ENCODE peak calls at places on chromosome 17, in ten cellular contexts. V is colonic mucosa; F is mucosa of descending colon; N is prostate gland; G is GM06990; K is uterus; M is tibial artery; U is CD8-positive, alpha-beta T cell; S is H1; C is adrenal gland. J is an unnamed sample.

GRCh38 chr17:66192378-66192687 is 400 bp upstream of the CEP112 start:
- DNase-seq in F (no peak), V (no peak), C (no peak), U (no peak), M (no peak), G (no peak), S (no peak), N (no peak), K (no peak), J (no peak)

GRCh38 chr17:43591750-43592562 is 45.8 kb upstream of the ETV4 start:
- DNase-seq in S (no peak), F (peak; percentile 47), K (peak; percentile 87), V (peak; percentile 62), N (no peak), C (peak; percentile 28), M (peak; percentile 77), U (no peak), G (no peak), J (no peak)

GRCh38 chr17:79090503-79091372 is 16.1 kb downstream of the ENGASE start:
- DNase-seq in N (no peak), K (no peak), C (no peak), F (peak; percentile 43), U (no peak), G (no peak), S (no peak), M (no peak), V (no peak), J (no peak)

GRCh38 chr17:15384142-15384803 is 42.9 kb upstream of the TEKT3 start:
- DNase-seq in V (peak; percentile 50), M (peak; percentile 82), S (no peak), N (no peak), G (no peak), K (peak; percentile 37), F (peak; percentile 44), U (no peak), C (peak; percentile 42), J (no peak)

GRCh38 chr17:78709688-78710290 is 72.3 kb downstream of the CYTH1 start:
- DNase-seq in K (no peak), S (no peak), V (no peak), U (no peak), M (no peak), F (no peak), N (no peak), G (no peak), C (no peak), J (no peak)

GRCh38 chr17:75547091-75547490 is 21.6 kb downstream of the LLGL2 start:
- DNase-seq in C (no peak), M (no peak), U (no peak), F (no peak), K (no peak), V (no peak), N (peak; percentile 69), G (no peak), S (no peak), J (no peak)

GRCh38 chr17:44331249-44331760 is 6.7 kb upstream of the SLC25A39 start:
- DNase-seq in C (peak; percentile 75), M (peak; percentile 80), N (peak; percentile 63), S (peak; percentile 86), U (peak; percentile 75), V (peak; percentile 87), G (peak; percentile 57), F (peak; percentile 91), K (peak; percentile 72), J (no peak)

GRCh38 chr17:68592667-68593330 is 8.4 kb downstream of the FAM20A start:
- DNase-seq in V (no peak), K (peak; percentile 58), S (no peak), C (no peak), N (no peak), F (no peak), M (no peak), U (no peak), G (no peak), J (no peak)

GRCh38 chr17:8326591-8327583 is 12.8 kb upstream of the ODF4 start:
- DNase-seq in G (no peak), M (peak; percentile 38), V (no peak), F (peak; percentile 20), U (peak; percentile 12), S (peak; percentile 74), C (peak; percentile 47), K (no peak), N (no peak), J (no peak)

GRCh38 chr17:42411321-42411820 is 11.7 kb downstream of the CAVIN1 start:
- DNase-seq in V (no peak), K (no peak), F (no peak), C (no peak), G (no peak), N (no peak), U (no peak), M (peak; percentile 31), S (no peak), J (no peak)

GRCh38 chr17:18985475-18985874 is 19.1 kb downstream of the FAM83G start:
- DNase-seq in K (no peak), G (no peak), F (no peak), M (no peak), V (no peak), C (no peak), U (no peak), S (no peak), N (no peak), J (no peak)

GRCh38 chr17:37774508-37774907 is 29.6 kb upstream of the HNF1B start:
- DNase-seq in V (no peak), S (no peak), K (no peak), G (peak; percentile 77), M (no peak), F (no peak), U (no peak), N (no peak), C (no peak), J (no peak)

GRCh38 chr17:62981933-62982332 is 15.9 kb downstream of the TANC2 start:
- DNase-seq in M (no peak), F (no peak), S (no peak), C (no peak), G (no peak), K (no peak), N (no peak), V (no peak), U (no peak), J (no peak)

DNA sequence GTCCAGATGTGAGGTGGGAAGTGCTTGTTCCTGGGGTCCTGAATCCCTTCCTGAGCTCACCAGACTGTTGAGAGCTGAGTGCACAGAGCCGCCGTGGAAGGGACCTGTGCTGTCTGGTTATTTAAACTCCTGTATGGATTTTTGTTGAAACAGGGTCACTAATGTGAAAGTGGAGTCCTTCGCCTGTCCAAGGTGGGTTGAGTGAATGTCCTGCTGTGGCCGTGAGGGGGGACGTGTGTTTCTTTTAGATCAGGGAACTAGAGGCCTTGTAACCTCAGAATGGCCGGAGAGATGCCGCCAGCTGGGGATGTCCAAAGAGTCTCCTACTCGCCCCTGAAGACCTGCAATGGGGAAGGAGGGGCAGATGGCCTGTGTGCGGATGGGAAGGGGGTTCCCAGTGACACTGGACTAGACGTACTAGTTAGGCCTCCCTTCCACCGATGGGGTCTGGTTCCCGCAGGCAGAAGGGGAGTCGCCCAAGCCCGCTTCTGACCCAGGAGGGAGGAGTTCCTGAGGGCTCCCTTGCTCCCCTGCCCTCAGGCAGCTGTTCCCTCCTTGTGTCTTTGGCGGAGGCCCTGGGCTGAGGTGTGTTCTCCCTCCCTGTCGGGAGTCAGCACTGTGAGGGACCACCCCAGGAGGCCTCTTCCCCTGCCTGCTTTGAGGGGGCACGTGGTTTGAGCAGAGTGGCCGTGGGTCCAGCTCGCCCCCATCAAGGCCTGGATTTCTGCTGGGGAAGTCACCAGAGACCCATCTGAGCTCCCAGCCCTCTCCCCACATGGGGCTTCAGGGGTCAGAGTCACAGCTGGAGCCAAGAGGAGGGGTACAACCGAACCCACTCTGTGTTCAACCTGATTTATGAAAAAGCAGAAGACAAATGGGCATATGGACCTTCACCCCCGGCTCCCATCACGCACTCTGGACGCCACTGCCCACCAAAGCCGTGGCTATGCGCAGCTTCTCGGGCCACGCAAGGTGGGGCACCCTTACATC is 30.9 kb downstream of the OR1D5 start:
- DNase-seq in C (peak; percentile 9), M (no peak), S (peak; percentile 39), G (no peak), U (no peak), K (no peak), V (no peak), N (no peak), F (no peak), J (no peak)
- H3K36me3 ChIP-seq in C (no peaks in the 10 kb centered on the region), M (peaks cover 3% of the 10 kb centered on the region), S (no peaks in the 10 kb centered on the region), G (no peaks in the 10 kb centered on the region), U (no peaks in the 10 kb centered on the region), K (no peaks in the 10 kb centered on the region), V (no peaks in the 10 kb centered on the region), N (no peaks in the 10 kb centered on the region), F (no peaks in the 10 kb centered on the region), J (no peaks in the 10 kb centered on the region)

GRCh38 chr17:48576479-48577309 is 1.5 kb downstream of the HOXB4 start:
- DNase-seq in F (no peak), S (no peak), M (no peak), U (no peak), K (no peak), N (no peak), G (no peak), C (no peak), V (no peak), J (no peak)

GRCh38 chr17:48577330-48577945 is 712 bp downstream of the HOXB4 start:
- DNase-seq in C (peak; percentile 46), U (no peak), K (no peak), G (no peak), S (no peak), M (no peak), F (no peak), V (peak; percentile 63), N (no peak), J (peak; percentile 84)

GRCh38 chr17:48578616-48579560 is 738 bp upstream of the HOXB4 start:
- DNase-seq in G (no peak), K (no peak), V (no peak), F (no peak), U (no peak), C (no peak), M (no peak), N (no peak), S (no peak), J (no peak)

GRCh38 chr17:48579738-48580543 is 1.8 kb upstream of the HOXB4 start:
- DNase-seq in M (no peak), F (no peak), K (no peak), G (no peak), V (no peak), U (no peak), N (no peak), S (no peak), C (no peak), J (no peak)

GRCh38 chr17:48577946-48578615 is at the start of gene HOXB4:
- DNase-seq in F (peak; percentile 85), K (peak; percentile 67), M (peak; percentile 76), G (peak; percentile 68), N (no peak), V (peak; percentile 86), U (peak; percentile 72), C (peak; percentile 73), S (no peak), J (no peak)
- H3K4me3 ChIP-seq in F (peak within 1 kb of the TSS; percentile 2), K (peak within 1 kb of the TSS; percentile 39), M (peak within 1 kb of the TSS; percentile 60), G (peak within 1 kb of the TSS; percentile 75), N (peak within 1 kb of the TSS; percentile 27), V (peak within 1 kb of the TSS; percentile 35), U (peak within 1 kb of the TSS; percentile 87), C (peak within 1 kb of the TSS; percentile 45), S (no peak within 1 kb of the TSS), J (peak within 1 kb of the TSS; percentile 68)

GRCh38 chr17:82107341-82107860 is 9.4 kb upstream of the FASN start:
- DNase-seq in G (peak; percentile 25), V (no peak), K (peak; percentile 16), M (no peak), C (peak; percentile 16), S (peak; percentile 48), N (no peak), F (no peak), U (no peak), J (no peak)
- TF ChIP-seq CTCF in G (peak; percentile 34), V (no peak), K (no peak), M (peak; percentile 17), C (peak; percentile 24), S (peak; percentile 20), N (no peak), F (no peak), U (no peak), J (peak; percentile 49)

GRCh38 chr17:80137131-80137530 is 9.8 kb downstream of the EIF4A3 start:
- DNase-seq in C (no peak), G (no peak), U (no peak), K (no peak), F (no peak), N (no peak), V (no peak), M (no peak), S (no peak), J (no peak)
- H3K36me3 ChIP-seq in C (no peaks in the 10 kb centered on the region), G (peaks cover 30% of the 10 kb centered on the region), U (peaks cover 49% of the 10 kb centered on the region), K (no peaks in the 10 kb centered on the region), F (peaks cover 24% of the 10 kb centered on the region), N (peaks cover 24% of the 10 kb centered on the region), V (peaks cover 39% of the 10 kb centered on the region), M (peaks cover 83% of the 10 kb centered on the region), S (peaks cover 46% of the 10 kb centered on the region), J (peaks cover 6% of the 10 kb centered on the region)